ENCODE peak calls at places on chromosomes 13 and 19, in nine cellular contexts. N, X, F, Y, C, I, L, P and E are unnamed samples.

GRCh38 chr13:112779856-112780604 is 90.2 kb downstream of the ATP11A start:
- DNase-seq in N (no peak), X (no peak), F (no peak), Y (no peak), C (peak), I (no peak), L (no peak), P (no peak), E (no peak)

GRCh38 chr13:40622761-40623160 is 43.7 kb downstream of the FOXO1 start:
- DNase-seq in N (no peak), X (no peak), F (no peak), Y (no peak), C (no peak), I (no peak), L (no peak), P (no peak), E (no peak)

GRCh38 chr13:94232956-94233355 is 246.5 kb downstream of the DCT start:
- DNase-seq in N (peak), X (no peak), F (no peak), Y (no peak), C (no peak), I (no peak), L (no peak), P (no peak), E (no peak)

GRCh38 chr13:20130012-20130411 is 30.8 kb downstream of the GJA3 start:
- DNase-seq in N (no peak), X (no peak), F (no peak), Y (no peak), C (no peak), I (no peak), L (no peak), P (no peak), E (no peak)

GRCh38 chr19:38135150-38135998 is 88.6 kb downstream of the DPF1 start:
- DNase-seq in N (no peak), X (no peak), F (no peak), Y (peak), C (no peak), I (no peak), L (no peak), P (no peak), E (no peak)

GRCh38 chr19:48813123-48813911 is 2.5 kb upstream of the BCAT2 start:
- DNase-seq in N (no peak), X (no peak), F (no peak), Y (no peak), C (peak), I (no peak), L (no peak), P (no peak), E (no peak)

GRCh38 chr19:43784981-43785808 is 4.4 kb upstream of the KCNN4 start:
- DNase-seq in N (peak), X (no peak), F (peak), Y (peak), C (peak), I (peak), L (peak), P (peak), E (peak)

GRCh38 chr13:56247692-56248091 is 893.0 kb upstream of the PRR20A start:
- DNase-seq in N (no peak), X (no peak), F (no peak), Y (no peak), C (no peak), I (no peak), L (no peak), P (no peak), E (no peak)

GRCh38 chr19:40305403-40305802 is 20.3 kb upstream of the AKT2 start:
- DNase-seq in N (peak), X (peak), F (peak), Y (peak), C (peak), I (peak), L (peak), P (peak), E (peak)

GRCh38 chr13:36090592-36090991 is 40.6 kb downstream of the DCLK1 start:
- DNase-seq in N (no peak), X (peak), F (no peak), Y (no peak), C (no peak), I (peak), L (no peak), P (no peak), E (no peak)

GRCh38 chr13:114155923-114156883 is 22.9 kb upstream of the CFAP97D2 start:
- DNase-seq in N (no peak), X (no peak), F (no peak), Y (no peak), C (no peak), I (no peak), L (no peak), P (no peak), E (no peak)

GRCh38 chr19:12913011-12913561 is 6.0 kb downstream of the SYCE2 start:
- DNase-seq in N (peak), X (peak), F (peak), Y (no peak), C (peak), I (peak), L (no peak), P (no peak), E (no peak)

GRCh38 chr19:917323-918151 is at the start of gene KISS1R:
- DNase-seq in N (peak), X (no peak), F (no peak), Y (no peak), C (peak), I (peak), L (peak), P (peak), E (no peak)

GRCh38 chr13:80255946-80256345 is 85.0 kb downstream of the SPRY2 start:
- DNase-seq in N (no peak), X (no peak), F (no peak), Y (no peak), C (no peak), I (no peak), L (no peak), P (no peak), E (no peak)

GRCh38 chr13:25319781-25320180 is 18.4 kb downstream of the NUP58 start:
- DNase-seq in N (no peak), X (no peak), F (no peak), Y (no peak), C (no peak), I (no peak), L (no peak), P (no peak), E (no peak)

GRCh38 chr19:16316506-16316882 is 8.1 kb upstream of the KLF2 start:
- DNase-seq in N (no peak), X (no peak), F (no peak), Y (no peak), C (no peak), I (peak), L (no peak), P (no peak), E (no peak)

GRCh38 chr19:17847538-17848366 is at the start of gene JAK3:
- DNase-seq in N (peak), X (peak), F (peak), Y (no peak), C (peak), I (peak), L (no peak), P (peak), E (peak)

GRCh38 chr19:55703790-55704215 is 28.8 kb downstream of the EPN1 start:
- DNase-seq in N (peak), X (no peak), F (no peak), Y (peak), C (peak), I (peak), L (no peak), P (peak), E (peak)

GRCh38 chr19:7743425-7743841 is 3.9 kb downstream of the CD209 start:
- DNase-seq in N (no peak), X (no peak), F (no peak), Y (no peak), C (no peak), I (no peak), L (no peak), P (no peak), E (no peak)

DNA sequence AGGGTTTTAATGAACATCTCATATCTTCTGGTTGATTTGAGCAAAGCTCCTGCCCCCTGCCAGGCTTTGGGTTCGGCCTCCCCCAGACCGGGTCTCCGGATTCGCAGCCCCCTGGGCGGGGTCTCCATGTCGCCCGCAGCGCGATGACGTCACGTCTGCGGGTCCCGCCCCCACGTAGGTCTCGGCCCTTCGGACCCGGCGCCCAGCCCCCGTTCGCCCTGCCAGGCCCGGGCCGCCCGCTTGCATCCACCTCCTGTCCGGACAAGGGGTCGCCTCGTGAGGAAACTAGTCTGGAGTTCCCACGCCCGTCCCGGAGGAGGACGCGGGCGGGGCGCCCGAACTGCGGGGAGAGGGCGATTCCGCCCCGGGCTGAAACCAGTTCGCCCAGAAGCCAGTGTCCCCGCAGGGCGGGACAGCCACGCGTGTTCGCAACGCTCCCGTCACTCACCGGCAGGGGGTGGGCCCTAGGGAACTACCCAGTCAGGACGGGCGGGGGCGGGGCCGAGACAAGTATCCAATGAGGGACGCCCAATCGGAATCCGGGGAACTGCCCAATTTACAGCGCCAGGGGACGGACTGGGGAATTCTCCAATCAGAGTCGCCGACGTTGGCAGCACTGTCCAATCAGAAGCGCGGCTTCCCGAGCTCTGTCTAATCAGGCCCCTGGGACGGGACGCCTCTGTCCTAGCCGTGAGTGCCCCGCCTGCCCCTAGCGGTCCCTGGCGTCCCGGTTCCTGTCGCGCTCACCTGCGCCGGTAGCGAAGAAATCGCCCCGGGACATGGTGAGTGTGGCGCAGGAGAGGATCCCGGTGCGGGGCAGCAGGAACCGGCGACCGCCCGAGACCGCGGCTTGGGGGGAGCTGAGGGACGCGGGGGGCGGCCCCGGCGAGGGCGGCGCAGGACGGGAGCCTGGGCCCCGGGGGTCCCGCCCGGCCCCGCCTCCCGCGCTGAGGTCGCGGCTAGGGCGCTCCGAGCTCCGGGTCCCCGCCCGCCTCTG is at the start of gene ZNF555:
- DNase-seq in N (peak), X (peak), F (peak), Y (peak), C (peak), I (peak), L (peak), P (peak), E (peak)
- TF ChIP-seq CTCF in N (peak), X (peak), F (peak), Y (peak), C (no peak), I (peak), L (no peak), P (peak), E (peak)

DNA sequence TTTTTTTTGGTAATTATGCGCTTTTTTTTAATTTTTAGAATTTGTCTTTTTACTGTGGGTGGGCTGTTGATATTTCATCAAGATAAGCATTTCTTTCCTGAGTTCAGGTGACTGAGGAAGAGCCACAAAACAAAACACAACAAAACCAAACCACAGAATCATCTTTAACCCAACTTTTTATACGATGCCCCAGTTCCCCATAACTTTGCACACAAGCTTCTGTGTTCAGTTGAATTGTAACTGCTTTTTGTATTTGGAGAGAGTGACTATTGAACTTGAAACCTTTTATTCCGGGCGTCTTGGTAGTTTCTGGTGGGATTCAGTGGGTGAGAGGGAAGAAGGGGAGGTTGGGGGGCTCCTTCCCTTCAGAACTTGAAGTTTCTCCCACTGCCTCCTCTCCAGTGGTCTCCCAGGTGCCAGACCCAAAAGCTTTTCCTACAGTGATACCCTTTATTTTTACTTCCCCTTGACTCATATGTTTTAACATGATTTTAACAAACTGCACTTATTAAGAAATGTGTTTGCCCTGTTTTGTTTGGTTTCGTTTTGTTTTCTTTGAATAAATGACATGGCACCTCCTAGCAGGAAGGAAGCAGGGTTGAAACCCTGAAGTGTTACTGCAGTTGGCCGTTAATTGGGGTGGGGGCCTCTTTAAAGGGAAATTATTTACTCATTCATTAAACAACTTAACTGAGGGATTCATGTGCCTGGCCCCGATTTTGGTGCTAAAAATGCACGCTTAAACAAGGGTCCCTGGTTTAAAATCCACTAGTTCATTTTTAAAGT is 2.7 kb upstream of the CCDC97 start:
- DNase-seq in N (no peak), X (no peak), F (no peak), Y (no peak), C (no peak), I (no peak), L (no peak), P (no peak), E (no peak)
- TF ChIP-seq CTCF in N (no peak), X (no peak), F (no peak), Y (no peak), C (no peak), I (no peak), L (no peak), P (no peak), E (no peak)

GRCh38 chr19:41701401-41702075 is 6.9 kb upstream of the CEACAM5 start:
- DNase-seq in N (no peak), X (no peak), F (no peak), Y (no peak), C (peak), I (peak), L (peak), P (no peak), E (peak)
- TF ChIP-seq CTCF in N (no peak), X (no peak), F (no peak), Y (no peak), C (peak), I (peak), L (peak), P (no peak), E (no peak)

GRCh38 chr13:23741879-23742510 is 147.2 kb downstream of the MIPEP start:
- DNase-seq in N (no peak), X (no peak), F (no peak), Y (peak), C (peak), I (peak), L (peak), P (peak), E (peak)
- TF ChIP-seq CTCF in N (peak), X (no peak), F (peak), Y (peak), C (peak), I (peak), L (peak), P (peak), E (peak)